ENCODE peak calls at places on chromosomes 5 and 9, in ten cellular contexts. Y, X, Q, H, W, N, J, O, R and C are unnamed samples.

GRCh38 chr9:75979362-75979761 is 88.9 kb downstream of the PCSK5 start:
- DNase-seq in N (no peak), X (no peak), Y (no peak), W (no peak), J (no peak), Q (peak), H (no peak), O (no peak), R (no peak), C (no peak)

GRCh38 chr5:126309860-126310259 is 113.3 kb upstream of the GRAMD2B start:
- DNase-seq in Q (no peak), N (no peak), X (no peak), J (no peak), Y (no peak), H (no peak), O (no peak), W (no peak), R (no peak), C (no peak)

GRCh38 chr5:132747064-132747692 is at the start of gene CCNI2:
- DNase-seq in R (no peak), H (no peak), X (peak), N (no peak), Q (no peak), O (peak), Y (peak), J (peak), W (peak), C (peak)

GRCh38 chr5:34604119-34604675 is 51.9 kb upstream of the RAI14 start:
- DNase-seq in N (no peak), Y (no peak), H (no peak), R (no peak), Q (no peak), J (no peak), O (no peak), W (no peak), X (no peak), C (peak)

GRCh38 chr9:88532320-88532719 is 2.7 kb upstream of the NXNL2 start:
- DNase-seq in J (no peak), Y (no peak), X (no peak), R (no peak), O (no peak), H (peak), W (peak), N (peak), Q (no peak), C (no peak)

GRCh38 chr9:7439355-7439978 is 360.1 kb downstream of the DMAC1 start:
- DNase-seq in O (no peak), W (no peak), H (no peak), R (no peak), N (no peak), J (no peak), Q (no peak), Y (no peak), X (no peak), C (no peak)

GRCh38 chr5:123217183-123217582 is 128.1 kb downstream of the PRDM6 start:
- DNase-seq in H (no peak), N (no peak), O (no peak), Y (no peak), X (no peak), Q (no peak), R (no peak), J (no peak), W (no peak), C (no peak)

GRCh38 chr5:73454379-73455036 is 5.9 kb upstream of the FOXD1 start:
- DNase-seq in J (peak), O (no peak), N (no peak), W (peak), Q (peak), R (no peak), Y (no peak), X (no peak), H (no peak), C (peak)

GRCh38 chr5:151680944-151681427 is 5.7 kb downstream of the SPARC start:
- DNase-seq in H (no peak), X (no peak), O (no peak), Q (no peak), N (no peak), W (no peak), J (no peak), Y (no peak), R (peak), C (no peak)

GRCh38 chr9:116617389-116617788 is 69.7 kb upstream of the TRIM32 start:
- DNase-seq in R (no peak), Y (no peak), W (no peak), O (no peak), J (no peak), N (no peak), H (no peak), X (no peak), Q (no peak), C (no peak)

GRCh38 chr5:66144799-66145390 is 795 bp downstream of the SREK1 start:
- DNase-seq in X (no peak), W (no peak), O (no peak), J (peak), N (no peak), H (peak), Q (peak), Y (no peak), R (no peak), C (no peak)

GRCh38 chr9:72695365-72695764 is 174.0 kb downstream of the TMC1 start:
- DNase-seq in J (no peak), Y (no peak), W (no peak), Q (no peak), H (no peak), O (no peak), N (no peak), X (no peak), R (no peak), C (no peak)

GRCh38 chr5:78779771-78780616 is 131.4 kb upstream of the LHFPL2 start:
- DNase-seq in H (no peak), Y (no peak), Q (no peak), O (no peak), R (no peak), J (no peak), N (no peak), X (no peak), W (no peak), C (no peak)

GRCh38 chr9:18393340-18394130 is 80.4 kb upstream of the ADAMTSL1 start:
- DNase-seq in Y (no peak), H (peak), J (peak), W (peak), O (no peak), R (peak), X (no peak), N (peak), Q (peak), C (no peak)

GRCh38 chr5:169161022-169161680 is 139.8 kb downstream of the SLIT3 start:
- DNase-seq in X (no peak), Q (no peak), H (peak), J (peak), R (peak), W (peak), O (no peak), Y (no peak), N (peak), C (no peak)

GRCh38 chr5:93079046-93079445 is 502.0 kb downstream of the NR2F1-AS1 start:
- DNase-seq in X (no peak), R (no peak), Q (peak), N (no peak), Y (no peak), H (no peak), J (no peak), W (no peak), O (no peak), C (no peak)

GRCh38 chr5:146000072-146000471 is 63.7 kb downstream of the SH3RF2 start:
- DNase-seq in Q (no peak), X (no peak), O (no peak), N (no peak), H (no peak), W (no peak), Y (no peak), R (no peak), J (no peak), C (no peak)

GRCh38 chr9:37760416-37761165 is 7.0 kb downstream of the TRMT10B start:
- DNase-seq in X (no peak), N (no peak), H (no peak), O (no peak), R (no peak), J (no peak), Y (no peak), Q (peak), W (no peak), C (no peak)

GRCh38 chr9:90770339-90770738 is 31.3 kb upstream of the SYK start:
- DNase-seq in W (no peak), H (no peak), N (no peak), X (no peak), R (no peak), Y (no peak), O (no peak), Q (no peak), J (no peak), C (no peak)

GRCh38 chr5:13356226-13356625 is 588.3 kb downstream of the DNAH5 start:
- DNase-seq in W (no peak), N (no peak), X (no peak), Q (no peak), R (no peak), Y (no peak), J (no peak), O (no peak), H (no peak), C (no peak)

GRCh38 chr5:126274396-126274795 is 148.8 kb upstream of the GRAMD2B start:
- DNase-seq in X (no peak), Y (no peak), J (peak), O (no peak), W (no peak), N (no peak), H (no peak), R (no peak), Q (no peak), C (no peak)

GRCh38 chr9:15069106-15069505 is 158.9 kb upstream of the FREM1 start:
- DNase-seq in W (no peak), X (no peak), Q (no peak), Y (no peak), N (no peak), J (no peak), R (no peak), O (no peak), H (no peak), C (no peak)

GRCh38 chr5:172031894-172032461 is 25.5 kb upstream of the FBXW11 start:
- DNase-seq in W (no peak), X (no peak), O (no peak), Y (no peak), H (no peak), R (no peak), Q (no peak), J (no peak), N (no peak), C (no peak)

GRCh38 chr5:172243302-172243701 is 40.3 kb downstream of the UBTD2 start:
- DNase-seq in H (no peak), R (no peak), O (no peak), N (no peak), Q (no peak), W (no peak), Y (no peak), J (no peak), X (no peak), C (no peak)

GRCh38 chr5:163565931-163566608 is 60.7 kb downstream of the MAT2B start:
- DNase-seq in N (no peak), H (no peak), O (peak), Y (peak), X (peak), W (peak), R (no peak), J (peak), Q (peak), C (no peak)

GRCh38 chr9:85013703-85014102 is 344.2 kb downstream of the NTRK2 start:
- DNase-seq in W (no peak), J (no peak), X (no peak), Q (peak), N (no peak), R (no peak), H (no peak), O (no peak), Y (no peak), C (no peak)

GRCh38 chr5:154010660-154011059 is 28.1 kb downstream of the FAM114A2 start:
- DNase-seq in N (no peak), R (no peak), J (no peak), W (no peak), X (no peak), Y (no peak), H (no peak), Q (no peak), O (no peak), C (no peak)

DNA sequence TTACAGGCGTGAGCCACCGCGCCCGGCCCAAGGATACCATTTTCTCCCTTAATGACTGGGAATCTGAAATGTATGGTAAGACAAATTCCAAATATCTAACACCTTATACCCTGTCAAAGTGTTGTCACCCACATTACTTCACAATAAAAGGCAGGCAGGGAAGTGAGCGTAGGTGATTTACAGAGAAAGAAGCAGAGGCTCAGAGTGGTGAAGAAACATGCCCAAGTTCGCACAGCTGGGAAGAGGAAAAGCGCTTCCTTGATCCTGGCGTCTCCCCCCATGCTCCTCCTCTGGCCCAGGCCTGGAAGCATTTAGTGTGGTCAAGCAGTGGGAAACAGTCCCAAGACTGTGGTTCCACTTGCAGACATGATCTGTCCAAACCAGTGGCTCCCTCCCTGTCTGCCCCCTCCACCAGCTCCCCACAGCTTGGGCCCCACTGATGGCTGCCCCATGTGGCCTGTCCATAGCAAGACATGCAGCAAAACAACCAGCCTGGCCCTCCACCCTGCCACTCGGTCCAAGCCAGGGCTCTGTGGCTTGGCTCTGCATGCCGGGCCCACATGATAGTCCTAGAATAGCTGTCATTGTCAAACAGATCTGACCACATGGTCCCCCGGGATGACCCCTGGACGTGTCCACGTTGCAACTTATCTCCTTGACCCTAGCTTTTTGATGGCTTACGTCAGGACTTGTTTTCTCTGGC is 107.2 kb downstream of the TTLL11 start:
- DNase-seq in J (no peak), Q (no peak), W (peak), H (peak), O (peak), R (no peak), Y (no peak), X (no peak), N (peak), C (no peak)
- TF ChIP-seq POLR2A in J (no peak), Q (no peak), W (no peak), H (no peak), O (no peak), R (no peak), Y (no peak), X (no peak), N (no peak), C (no peak)

DNA sequence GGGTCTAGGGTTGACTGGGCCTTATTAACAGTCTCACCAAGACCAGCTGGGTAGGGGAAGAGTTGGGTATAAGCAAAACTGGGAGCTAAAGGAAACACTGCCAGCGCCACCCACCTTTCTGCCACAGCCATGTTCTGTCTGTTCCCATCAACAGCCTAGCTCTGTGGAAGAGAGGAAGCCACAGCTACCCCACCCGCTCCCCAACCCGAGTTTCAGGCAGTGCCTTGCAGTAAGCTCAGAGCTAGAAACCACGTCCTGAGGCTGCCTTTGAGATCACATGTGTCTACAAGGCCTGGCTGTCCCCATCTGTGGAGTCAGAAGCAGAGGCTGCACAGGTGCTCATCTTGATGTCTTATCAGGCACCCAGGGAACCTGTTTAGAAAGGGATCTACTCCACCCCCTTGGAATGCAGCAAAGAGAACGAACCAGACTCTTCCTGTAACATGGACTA is 15.3 kb downstream of the HNRNPH1 start:
- DNase-seq in Q (no peak), R (peak), N (no peak), J (no peak), W (no peak), Y (peak), O (no peak), X (no peak), H (peak), C (no peak)
- TF ChIP-seq POLR2A in Q (peak), R (no peak), N (no peak), J (no peak), W (no peak), Y (no peak), O (no peak), X (no peak), H (no peak), C (no peak)

GRCh38 chr5:345404-346195 is 24.1 kb downstream of the AHRR start:
- DNase-seq in H (no peak), Q (no peak), R (no peak), O (no peak), Y (no peak), N (no peak), W (no peak), X (no peak), J (no peak), C (no peak)

GRCh38 chr5:342501-343460 is 21.3 kb downstream of the AHRR start:
- DNase-seq in O (no peak), R (no peak), J (no peak), Y (no peak), X (no peak), N (no peak), H (no peak), W (no peak), Q (no peak), C (no peak)

GRCh38 chr5:346229-346935 is 24.9 kb downstream of the AHRR start:
- DNase-seq in Q (no peak), O (no peak), W (no peak), H (no peak), X (no peak), N (no peak), Y (no peak), J (no peak), R (no peak), C (no peak)

GRCh38 chr5:344668-345067 is 23.2 kb downstream of the AHRR start:
- DNase-seq in N (no peak), W (no peak), Y (no peak), J (no peak), R (no peak), X (no peak), H (no peak), O (no peak), Q (no peak), C (no peak)

DNA sequence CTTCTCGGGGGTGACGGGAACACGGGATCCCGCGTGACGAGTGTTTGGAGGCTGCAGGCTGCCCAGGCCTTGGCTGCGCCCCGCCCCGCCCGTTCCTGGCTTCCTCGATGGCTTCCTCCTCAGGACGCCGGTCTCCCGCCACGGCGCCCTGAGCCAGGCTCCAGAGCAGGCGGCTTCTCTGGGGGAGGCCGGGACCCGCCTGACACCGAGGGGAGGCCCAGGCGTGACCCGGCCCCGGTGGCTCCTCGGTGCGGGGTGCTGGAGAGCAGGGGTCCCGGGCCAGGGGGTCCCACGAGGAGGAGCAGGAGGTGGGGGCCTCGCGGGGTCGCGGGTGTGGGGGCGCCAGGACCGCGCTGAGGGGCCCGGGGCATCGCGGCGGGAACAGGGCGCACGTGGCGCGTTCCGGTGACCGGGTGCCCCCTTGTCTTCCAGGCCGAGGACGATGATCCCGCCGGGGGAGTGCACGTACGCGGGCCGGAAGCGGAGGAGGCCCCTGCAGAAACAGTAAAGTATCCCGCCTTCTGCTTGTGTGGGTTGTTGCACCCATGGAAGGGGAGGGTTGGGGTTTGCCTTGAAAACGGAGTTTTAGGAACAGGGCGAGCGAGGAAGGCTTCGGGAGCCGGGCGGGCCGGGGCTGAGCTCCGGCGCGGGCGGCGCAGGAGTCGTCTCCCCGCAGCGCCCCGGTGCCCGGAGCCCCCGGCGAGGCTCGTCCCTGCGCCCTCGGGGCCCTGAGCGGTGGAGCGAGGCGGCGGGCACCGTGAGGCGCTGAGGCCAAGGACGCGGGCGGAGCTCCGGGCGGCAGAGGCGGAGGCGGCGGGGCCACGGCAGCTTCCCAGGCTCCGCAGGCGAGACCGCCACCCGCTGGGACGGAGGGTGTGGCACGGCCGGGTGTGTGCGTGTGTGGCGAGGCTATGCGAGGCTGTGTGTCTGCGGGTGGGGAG is 22.2 kb downstream of the AHRR start:
- DNase-seq in H (no peak), X (peak), R (no peak), N (no peak), J (peak), O (no peak), W (peak), Q (peak), Y (peak), C (peak)
- TF ChIP-seq POLR2A in H (no peak), X (peak), R (no peak), N (no peak), J (no peak), O (no peak), W (no peak), Q (no peak), Y (no peak), C (no peak)

GRCh38 chr9:70046274-70047070 is 2.8 kb downstream of the MAMDC2 start:
- DNase-seq in R (peak), Q (no peak), H (no peak), X (no peak), J (no peak), O (no peak), N (no peak), W (no peak), Y (no peak), C (no peak)
- TF ChIP-seq POLR2A in R (peak), Q (no peak), H (no peak), X (no peak), J (no peak), O (no peak), N (no peak), W (no peak), Y (no peak), C (no peak)

GRCh38 chr9:137296214-137297059 is 5.6 kb downstream of the NRARP start:
- DNase-seq in H (no peak), Y (peak), W (no peak), R (no peak), J (peak), Q (no peak), N (no peak), X (no peak), O (peak), C (no peak)
- TF ChIP-seq POLR2A in H (no peak), Y (peak), W (no peak), R (no peak), J (no peak), Q (no peak), N (no peak), X (no peak), O (peak), C (no peak)

DNA sequence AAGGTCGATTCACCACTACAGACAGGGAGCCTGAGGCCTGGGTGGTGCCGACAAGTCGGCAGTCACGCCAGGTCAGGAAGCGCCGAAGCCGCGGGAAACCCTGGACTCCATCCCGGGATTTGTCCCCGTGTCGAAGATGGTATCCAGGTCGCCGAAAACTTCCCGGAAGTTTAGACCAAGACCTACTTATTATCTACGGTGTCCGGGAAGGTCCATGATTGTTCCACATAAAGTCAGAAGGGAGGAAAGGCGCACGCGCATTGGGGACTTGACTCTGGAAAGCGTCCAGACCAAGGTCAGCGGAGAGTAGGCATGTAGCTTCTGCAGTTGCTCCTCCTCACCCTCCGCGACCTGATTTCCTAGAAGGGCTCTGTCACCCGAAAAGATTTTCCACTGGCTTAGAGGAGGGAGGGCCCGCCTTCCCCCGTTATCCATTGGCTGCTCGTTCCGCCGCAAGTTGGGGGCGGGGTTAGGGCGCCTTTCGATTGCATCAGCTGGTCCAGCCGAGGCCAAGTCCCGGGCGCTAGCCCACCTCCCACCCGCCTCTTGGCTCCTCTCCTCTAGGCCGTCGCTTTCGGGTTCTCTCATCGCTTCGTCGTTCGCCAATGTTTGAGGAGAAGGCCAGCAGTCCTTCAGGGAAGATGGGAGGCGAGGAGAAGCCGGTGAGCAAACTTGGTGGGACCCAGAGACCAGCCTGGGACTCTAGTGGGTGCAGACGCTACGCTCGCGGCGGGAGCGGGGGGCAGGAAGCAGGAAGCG is at the start of gene TARS1:
- DNase-seq in X (peak), O (peak), H (peak), J (peak), Y (peak), R (peak), N (peak), Q (peak), W (peak), C (peak)
- TF ChIP-seq POLR2A in X (peak), O (peak), H (peak), J (peak), Y (peak), R (peak), N (no peak), Q (peak), W (no peak), C (peak)